ENCODE peak calls at places on chromosome 16, in four cellular contexts. F is BJ, O is brain microvascular endothelial cell, L is choroid plexus epithelial cell. Q is an unnamed sample.

GRCh38 chr16:12119562-12119961 is 143.0 kb downstream of the SNX29 start:
- DNase-seq in F (no peak), O (no peak), L (no peak), Q (peak)

GRCh38 chr16:12907670-12908233 is 6.4 kb downstream of the SHISA9 start:
- DNase-seq in F (no peak), O (no peak), L (no peak), Q (no peak)

GRCh38 chr16:79253100-79253631 is 347.4 kb downstream of the MAF start:
- DNase-seq in F (no peak), O (no peak), L (no peak), Q (no peak)

GRCh38 chr16:19898924-19899604 is 14.4 kb upstream of the GPRC5B start:
- DNase-seq in F (no peak), O (peak), L (peak), Q (no peak)

GRCh38 chr16:78543066-78543465 is 443.6 kb downstream of the WWOX start:
- DNase-seq in F (no peak), O (no peak), L (no peak), Q (no peak)

GRCh38 chr16:10168258-10168657 is 14.0 kb downstream of the GRIN2A start:
- DNase-seq in F (peak), O (no peak), L (no peak), Q (no peak)

GRCh38 chr16:20064931-20065330 is 8.8 kb downstream of the GPR139 start:
- DNase-seq in F (no peak), O (no peak), L (no peak), Q (no peak)

GRCh38 chr16:53504665-53505064 is 1.7 kb upstream of the AKTIP start:
- DNase-seq in F (no peak), O (peak), L (peak), Q (no peak)

GRCh38 chr16:54954220-54954619 is 23.6 kb downstream of the IRX5 start:
- DNase-seq in F (no peak), O (no peak), L (no peak), Q (no peak)

GRCh38 chr16:64865037-64865696 is 256.7 kb downstream of the CDH11 start:
- DNase-seq in F (no peak), O (peak), L (no peak), Q (no peak)

GRCh38 chr16:9867176-9867575 is 315.1 kb downstream of the GRIN2A start:
- DNase-seq in F (no peak), O (no peak), L (no peak), Q (no peak)

GRCh38 chr16:71974068-71974818 is 26.0 kb downstream of the PKD1L3 start:
- DNase-seq in F (no peak), O (no peak), L (no peak), Q (no peak)

GRCh38 chr16:12061336-12062055 is 85.0 kb downstream of the SNX29 start:
- DNase-seq in F (no peak), O (no peak), L (peak), Q (peak)

GRCh38 chr16:24497405-24497804 is 42.0 kb upstream of the RBBP6 start:
- DNase-seq in F (no peak), O (no peak), L (peak), Q (no peak)

GRCh38 chr16:29761882-29762281 is 16.1 kb upstream of the C16orf54 start:
- DNase-seq in F (no peak), O (no peak), L (no peak), Q (no peak)

GRCh38 chr16:23508589-23509440 is 1.5 kb downstream of the GGA2 start:
- DNase-seq in F (no peak), O (peak), L (peak), Q (no peak)

GRCh38 chr16:13427943-13428342 is 492.0 kb upstream of the ERCC4 start:
- DNase-seq in F (no peak), O (no peak), L (no peak), Q (no peak)

GRCh38 chr16:13077816-13078215 is 176.4 kb downstream of the SHISA9 start:
- DNase-seq in F (no peak), O (no peak), L (no peak), Q (no peak)

GRCh38 chr16:25692734-25693508 is 1.2 kb downstream of the HS3ST4 start:
- DNase-seq in F (no peak), O (no peak), L (no peak), Q (no peak)

GRCh38 chr16:782766-783403 is 5.3 kb downstream of the RPUSD1 start:
- DNase-seq in F (no peak), O (no peak), L (no peak), Q (no peak)

GRCh38 chr16:19959736-19960135 is 75.1 kb upstream of the GPRC5B start:
- DNase-seq in F (no peak), O (no peak), L (no peak), Q (no peak)

GRCh38 chr16:66547101-66547989 is 2.6 kb downstream of the TK2 start:
- DNase-seq in F (no peak), O (no peak), L (no peak), Q (no peak)

GRCh38 chr16:82062645-82063058 is 27.6 kb downstream of the HSD17B2 start:
- DNase-seq in F (peak), O (no peak), L (peak), Q (no peak)

GRCh38 chr16:81730090-81731051 is 48.7 kb upstream of the PLCG2 start:
- DNase-seq in F (peak), O (peak), L (peak), Q (no peak)

GRCh38 chr16:56389554-56389953 is 35.8 kb downstream of the AMFR start:
- DNase-seq in F (peak), O (peak), L (peak), Q (no peak)

GRCh38 chr16:27754788-27755690 is 205.1 kb downstream of the KATNIP start:
- DNase-seq in F (no peak), O (no peak), L (no peak), Q (no peak)

GRCh38 chr16:22161999-22162657 is at the start of gene SDR42E2:
- DNase-seq in F (no peak), O (no peak), L (no peak), Q (no peak)

GRCh38 chr16:88725609-88726407 is 19.5 kb downstream of the CTU2 start:
- DNase-seq in F (no peak), O (no peak), L (no peak), Q (no peak)

GRCh38 chr16:74735554-74735953 is 34.9 kb upstream of the MLKL start:
- DNase-seq in F (no peak), O (no peak), L (no peak), Q (no peak)

GRCh38 chr16:89915303-89916232 is 3.1 kb upstream of the MC1R start:
- DNase-seq in F (no peak), O (no peak), L (no peak), Q (no peak)

GRCh38 chr16:89919535-89920406 is 1.1 kb downstream of the MC1R start:
- DNase-seq in F (no peak), O (no peak), L (no peak), Q (peak)

GRCh38 chr16:89918453-89919347 is at the start of gene MC1R:
- DNase-seq in F (no peak), O (peak), L (peak), Q (no peak)

GRCh38 chr16:89920723-89921122 is 2.1 kb downstream of the MC1R start:
- DNase-seq in F (no peak), O (no peak), L (peak), Q (no peak)

DNA sequence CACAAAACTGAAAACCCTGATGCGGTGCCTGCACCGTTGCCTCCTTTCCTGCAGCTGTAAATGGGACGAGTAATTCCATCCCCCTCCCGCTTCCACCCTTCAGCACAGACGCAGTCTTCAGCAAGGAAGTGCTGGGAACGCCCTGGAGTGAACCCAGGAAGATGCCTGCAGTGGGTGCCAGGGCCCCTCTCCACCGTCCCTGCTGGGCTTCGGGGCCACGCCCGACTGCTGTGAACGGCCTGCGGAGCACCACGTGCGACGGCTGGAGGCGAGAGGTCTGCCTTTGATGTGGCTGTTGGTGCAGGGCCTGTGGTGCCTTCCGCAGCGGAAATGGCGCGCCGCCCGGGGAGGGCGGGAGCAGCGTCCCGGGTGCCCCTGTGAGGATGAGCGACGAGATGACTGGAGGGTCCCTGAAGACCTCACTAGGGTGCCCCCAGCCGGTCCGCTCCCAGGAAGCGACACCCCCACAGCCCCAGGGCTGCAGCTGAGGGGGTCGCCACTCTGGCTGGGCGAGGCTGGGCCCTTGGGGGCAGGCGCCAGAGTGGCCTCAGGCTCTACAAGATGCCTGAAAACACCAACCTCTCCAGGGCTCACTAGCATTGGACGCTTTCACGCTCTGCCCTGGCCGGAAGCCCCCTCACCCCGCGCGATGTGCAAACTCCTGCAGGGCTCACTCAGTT is 749 bp upstream of the MC1R start:
- DNase-seq in F (no peak), O (peak), L (peak), Q (no peak)
- TF ChIP-seq CTCF in F (no peak), O (no peak), L (no peak), Q (no peak)

GRCh38 chr16:30937692-30938091 is 11.2 kb upstream of the ORAI3 start:
- DNase-seq in F (no peak), O (no peak), L (no peak), Q (no peak)

GRCh38 chr16:30931068-30931655 is 7.8 kb downstream of the FBXL19 start:
- DNase-seq in F (no peak), O (no peak), L (no peak), Q (no peak)

GRCh38 chr16:30929167-30929566 is 5.8 kb downstream of the FBXL19 start:
- DNase-seq in F (no peak), O (no peak), L (no peak), Q (no peak)

GRCh38 chr16:30930160-30930571 is 6.8 kb downstream of the FBXL19 start:
- DNase-seq in F (no peak), O (no peak), L (no peak), Q (peak)

DNA sequence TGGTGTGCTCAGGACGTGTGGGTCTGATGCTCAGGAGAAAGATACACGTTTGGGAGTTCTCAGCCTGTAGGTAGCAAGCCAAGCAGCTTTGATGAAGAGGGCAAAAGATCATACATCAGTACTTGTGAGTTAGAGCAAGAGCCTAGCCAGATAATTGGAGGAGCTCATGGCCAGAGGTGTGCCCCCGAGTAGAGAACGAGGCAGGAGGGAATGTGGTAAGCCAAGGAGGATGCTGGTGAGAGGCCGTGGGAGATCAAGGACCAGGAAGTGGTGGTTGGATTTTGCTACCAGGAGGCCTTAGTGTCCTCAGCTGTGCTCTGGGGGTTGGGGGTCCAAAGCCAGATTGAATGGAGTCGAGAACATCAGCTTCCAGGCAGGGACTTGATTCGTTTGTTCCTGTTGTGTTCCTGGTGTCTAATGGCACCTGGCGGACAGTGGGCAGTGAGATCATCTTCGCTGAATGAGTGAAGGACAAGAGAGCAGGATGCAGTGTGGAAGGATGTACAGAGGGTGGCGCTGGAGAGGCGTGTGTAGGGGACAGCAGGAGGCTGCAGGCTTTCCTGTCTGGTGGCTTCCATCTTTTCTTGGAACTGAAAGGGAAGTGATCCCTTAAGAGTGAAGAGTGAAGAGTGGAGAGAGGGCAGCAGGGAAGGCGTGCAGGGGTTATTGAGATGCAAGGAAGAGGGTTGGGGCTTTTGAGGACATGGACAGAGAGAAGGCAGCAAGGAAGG is 11.6 kb downstream of the FBXL19 start:
- DNase-seq in F (no peak), O (peak), L (peak), Q (no peak)
- TF ChIP-seq CTCF in F (peak), O (peak), L (peak), Q (peak)

GRCh38 chr16:1812732-1813163 is 13.9 kb downstream of the HAGH start:
- DNase-seq in F (no peak), O (peak), L (peak), Q (peak)
- TF ChIP-seq CTCF in F (peak), O (peak), L (peak), Q (peak)

GRCh38 chr16:3866703-3867431 is 13.6 kb downstream of the CREBBP start:
- DNase-seq in F (no peak), O (no peak), L (no peak), Q (no peak)

GRCh38 chr16:3864562-3864961 is 16.0 kb downstream of the CREBBP start:
- DNase-seq in F (no peak), O (no peak), L (no peak), Q (no peak)

GRCh38 chr16:3865241-3865640 is 15.3 kb downstream of the CREBBP start:
- DNase-seq in F (no peak), O (no peak), L (no peak), Q (no peak)

GRCh38 chr16:3861808-3862451 is 18.6 kb downstream of the CREBBP start:
- DNase-seq in F (no peak), O (no peak), L (no peak), Q (no peak)

DNA sequence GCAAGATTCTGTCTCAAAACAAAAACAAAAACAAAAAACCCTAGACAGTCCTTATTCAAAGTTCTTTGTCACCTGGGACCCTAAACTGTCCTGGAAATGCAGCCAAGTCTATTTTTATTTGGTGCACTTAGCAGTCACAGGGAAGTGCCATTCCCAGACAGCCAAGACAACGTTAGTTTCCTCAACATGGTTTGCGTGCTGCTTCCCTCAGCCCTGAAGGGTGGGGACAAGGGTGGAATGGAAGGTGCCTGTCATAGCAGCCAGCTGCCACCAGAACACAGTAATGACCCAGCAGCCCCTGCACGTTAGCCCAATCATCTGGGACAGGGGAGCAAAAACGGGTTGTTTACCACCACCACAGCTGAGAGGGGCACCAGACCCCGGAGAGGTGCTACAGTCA is 16.9 kb downstream of the CREBBP start:
- DNase-seq in F (no peak), O (no peak), L (no peak), Q (no peak)
- TF ChIP-seq CTCF in F (no peak), O (no peak), L (no peak), Q (no peak)

GRCh38 chr16:3021449-3022207 is 1.5 kb downstream of the TNFRSF12A start:
- DNase-seq in F (peak), O (peak), L (peak), Q (peak)
- TF ChIP-seq CTCF in F (peak), O (peak), L (peak), Q (peak)

DNA sequence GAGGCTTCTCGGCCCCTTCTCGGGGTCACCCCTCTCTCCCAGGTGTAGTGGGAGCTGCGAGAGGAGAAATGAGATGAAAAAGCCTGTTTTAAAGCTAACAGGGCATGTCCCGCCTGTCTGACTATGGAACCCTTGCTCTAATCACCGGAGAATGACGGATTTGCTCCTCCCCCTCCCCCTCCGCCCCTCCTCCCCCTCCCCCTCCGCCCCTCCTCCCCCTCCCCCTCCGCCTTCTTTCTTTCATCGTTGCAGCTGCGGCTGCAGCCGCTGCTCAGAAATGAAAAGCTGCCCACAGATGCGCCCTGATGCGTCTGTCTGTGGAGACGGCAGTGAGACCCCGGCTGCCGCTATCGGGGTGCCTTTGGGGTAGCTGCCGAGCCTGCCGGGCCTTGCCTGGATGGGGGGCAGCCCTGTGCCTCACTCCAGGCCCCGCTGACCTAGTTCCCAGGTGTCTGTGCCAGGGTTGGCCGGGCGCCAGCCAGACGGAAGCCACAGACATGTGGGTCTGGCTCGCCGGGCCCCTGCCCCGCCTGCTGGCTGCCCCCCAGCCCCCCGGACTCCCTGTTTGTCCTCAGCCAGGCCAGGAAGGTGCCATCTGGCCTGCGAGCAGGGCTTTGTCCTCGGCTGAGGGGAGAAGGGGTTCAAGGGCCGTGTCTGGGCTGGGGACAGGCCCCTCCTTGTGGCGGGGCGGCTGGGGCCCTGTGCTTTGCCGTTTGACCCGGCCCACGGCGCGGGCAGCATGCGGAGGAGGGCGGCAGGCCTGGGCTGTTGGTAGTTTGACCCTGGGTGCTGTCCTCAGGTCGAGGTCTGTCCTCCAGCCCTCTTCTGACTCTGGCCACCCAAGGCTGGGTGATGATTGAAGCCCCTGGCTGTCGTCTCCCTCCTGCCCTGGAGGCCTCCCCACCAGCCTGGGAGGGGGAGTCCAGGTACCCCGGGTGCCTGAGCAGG is 37.6 kb downstream of the GINS2 start:
- DNase-seq in F (no peak), O (no peak), L (no peak), Q (no peak)
- TF ChIP-seq CTCF in F (no peak), O (no peak), L (no peak), Q (no peak)

GRCh38 chr16:67652578-67653130 is 7.4 kb downstream of the ACD start:
- DNase-seq in F (no peak), O (no peak), L (no peak), Q (no peak)

GRCh38 chr16:67651847-67652246 is 6.9 kb downstream of the CARMIL2 start:
- DNase-seq in F (no peak), O (no peak), L (no peak), Q (no peak)

GRCh38 chr16:67655363-67655762 is 4.7 kb downstream of the ACD start:
- DNase-seq in F (no peak), O (no peak), L (no peak), Q (no peak)

GRCh38 chr16:67654069-67654911 is 5.8 kb downstream of the ACD start:
- DNase-seq in F (no peak), O (no peak), L (no peak), Q (no peak)

DNA sequence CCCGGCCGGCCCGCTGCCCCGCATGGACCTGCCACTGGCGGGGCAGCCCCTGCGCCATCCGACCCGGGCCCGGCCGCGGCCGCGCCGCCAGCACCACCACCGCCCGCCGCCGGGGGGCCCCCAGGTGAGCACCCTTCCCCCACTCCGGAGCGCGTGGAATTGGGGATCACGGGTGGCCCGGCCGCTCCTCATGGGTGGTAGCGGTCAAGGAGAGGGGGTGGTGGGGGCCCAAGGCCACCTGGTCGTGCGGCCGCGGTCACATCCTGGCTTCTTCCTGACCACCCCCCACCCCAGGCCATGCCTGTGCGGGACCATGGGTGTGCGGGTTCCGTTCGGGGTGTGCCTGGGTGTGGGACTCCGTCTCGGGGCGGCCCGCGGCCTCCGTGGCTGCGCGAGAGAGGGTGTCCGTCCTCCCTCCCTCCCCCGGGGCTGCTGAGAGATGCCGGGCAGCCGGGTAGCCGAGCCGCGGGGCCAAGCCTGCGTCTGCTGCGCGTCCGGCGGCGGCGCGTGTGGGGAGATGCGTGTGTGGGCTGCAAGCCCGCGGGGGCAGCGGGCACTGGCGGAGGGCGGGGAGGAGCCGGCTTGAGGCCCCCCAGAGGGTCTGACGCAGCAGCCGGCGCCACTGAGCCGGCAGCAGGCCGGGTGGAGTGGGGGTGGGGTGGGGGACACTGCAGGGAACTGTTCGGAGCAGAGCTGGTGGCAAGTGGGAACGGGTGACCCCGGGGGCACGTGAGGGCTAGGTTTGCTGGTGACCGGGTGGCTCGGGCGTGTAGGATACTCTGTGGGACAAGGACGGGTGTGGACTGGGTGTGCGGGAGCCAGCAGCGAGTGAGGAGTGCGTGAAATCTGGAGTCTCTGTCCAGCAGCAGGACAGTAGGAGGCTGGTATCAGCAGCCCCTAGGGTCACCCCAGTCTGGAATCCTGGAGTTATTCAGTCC is 6.7 kb downstream of the ACD start:
- DNase-seq in F (no peak), O (no peak), L (no peak), Q (no peak)
- TF ChIP-seq CTCF in F (peak), O (peak), L (peak), Q (peak)